ENCODE peak calls at places on chromosomes 13 and 19, in ten cellular contexts. One of them, this sample, is unnamed.

GRCh38 chr13:49421391-49421790 is 22.5 kb downstream of the CAB39L start:
- DNase-seq in neural progenitor cell: peak
- DNase-seq in Peyer's patch: no peak
- DNase-seq in right lobe of liver: peak
- DNase-seq in HL-60: no peak
- DNase-seq in nephron progenitor cell: no peak
- DNase-seq in BJ: no peak
- DNase-seq in body of pancreas: peak
- DNase-seq in AG10803: no peak
- DNase-seq in CD8-positive, alpha-beta T cell: no peak
- DNase-seq in this sample: no peak

GRCh38 chr19:35501684-35502083 is 11.4 kb upstream of the KRTDAP start:
- DNase-seq in neural progenitor cell: no peak
- DNase-seq in Peyer's patch: no peak
- DNase-seq in right lobe of liver: no peak
- DNase-seq in HL-60: no peak
- DNase-seq in nephron progenitor cell: no peak
- DNase-seq in BJ: no peak
- DNase-seq in body of pancreas: no peak
- DNase-seq in AG10803: no peak
- DNase-seq in CD8-positive, alpha-beta T cell: no peak
- DNase-seq in this sample: no peak

GRCh38 chr13:59259416-59260000 is 904.2 kb downstream of the DIAPH3 start:
- DNase-seq in neural progenitor cell: peak
- DNase-seq in Peyer's patch: no peak
- DNase-seq in right lobe of liver: no peak
- DNase-seq in HL-60: no peak
- DNase-seq in nephron progenitor cell: no peak
- DNase-seq in BJ: no peak
- DNase-seq in body of pancreas: no peak
- DNase-seq in AG10803: no peak
- DNase-seq in CD8-positive, alpha-beta T cell: no peak
- DNase-seq in this sample: no peak

GRCh38 chr19:52190679-52191293 is 934 bp downstream of the PPP2R1A start:
- DNase-seq in neural progenitor cell: peak
- DNase-seq in Peyer's patch: no peak
- DNase-seq in right lobe of liver: no peak
- DNase-seq in HL-60: peak
- DNase-seq in nephron progenitor cell: peak
- DNase-seq in BJ: no peak
- DNase-seq in body of pancreas: peak
- DNase-seq in AG10803: peak
- DNase-seq in CD8-positive, alpha-beta T cell: no peak
- DNase-seq in this sample: no peak

GRCh38 chr19:34574704-34575103 is 93.1 kb downstream of the WTIP start:
- DNase-seq in neural progenitor cell: no peak
- DNase-seq in Peyer's patch: no peak
- DNase-seq in right lobe of liver: no peak
- DNase-seq in HL-60: no peak
- DNase-seq in nephron progenitor cell: no peak
- DNase-seq in BJ: no peak
- DNase-seq in body of pancreas: no peak
- DNase-seq in AG10803: no peak
- DNase-seq in CD8-positive, alpha-beta T cell: no peak
- DNase-seq in this sample: no peak

GRCh38 chr19:10505583-10506229 is 2.5 kb upstream of the KEAP1 start:
- DNase-seq in neural progenitor cell: peak
- DNase-seq in Peyer's patch: peak
- DNase-seq in right lobe of liver: peak
- DNase-seq in HL-60: peak
- DNase-seq in nephron progenitor cell: peak
- DNase-seq in BJ: no peak
- DNase-seq in body of pancreas: peak
- DNase-seq in AG10803: peak
- DNase-seq in CD8-positive, alpha-beta T cell: peak
- DNase-seq in this sample: peak

GRCh38 chr13:42395066-42395821 is 123.3 kb downstream of the AKAP11 start:
- DNase-seq in neural progenitor cell: no peak
- DNase-seq in Peyer's patch: peak
- DNase-seq in right lobe of liver: no peak
- DNase-seq in HL-60: no peak
- DNase-seq in nephron progenitor cell: no peak
- DNase-seq in BJ: no peak
- DNase-seq in body of pancreas: no peak
- DNase-seq in AG10803: no peak
- DNase-seq in CD8-positive, alpha-beta T cell: no peak
- DNase-seq in this sample: no peak

GRCh38 chr13:74966814-74967213 is 515.2 kb downstream of the TBC1D4 start:
- DNase-seq in neural progenitor cell: peak
- DNase-seq in Peyer's patch: no peak
- DNase-seq in right lobe of liver: no peak
- DNase-seq in HL-60: no peak
- DNase-seq in nephron progenitor cell: no peak
- DNase-seq in BJ: no peak
- DNase-seq in body of pancreas: no peak
- DNase-seq in AG10803: peak
- DNase-seq in CD8-positive, alpha-beta T cell: no peak
- DNase-seq in this sample: no peak

GRCh38 chr19:16614941-16615340 is 13.1 kb downstream of the MED26 start:
- DNase-seq in neural progenitor cell: no peak
- DNase-seq in Peyer's patch: no peak
- DNase-seq in right lobe of liver: no peak
- DNase-seq in HL-60: no peak
- DNase-seq in nephron progenitor cell: no peak
- DNase-seq in BJ: no peak
- DNase-seq in body of pancreas: no peak
- DNase-seq in AG10803: no peak
- DNase-seq in CD8-positive, alpha-beta T cell: no peak
- DNase-seq in this sample: no peak

GRCh38 chr13:67343777-67344176 is 113.6 kb upstream of the PCDH9 start:
- DNase-seq in neural progenitor cell: no peak
- DNase-seq in Peyer's patch: no peak
- DNase-seq in right lobe of liver: no peak
- DNase-seq in HL-60: no peak
- DNase-seq in nephron progenitor cell: no peak
- DNase-seq in BJ: no peak
- DNase-seq in body of pancreas: no peak
- DNase-seq in AG10803: no peak
- DNase-seq in CD8-positive, alpha-beta T cell: no peak
- DNase-seq in this sample: no peak

GRCh38 chr13:72383646-72384045 is 343.8 kb downstream of the MZT1 start:
- DNase-seq in neural progenitor cell: no peak
- DNase-seq in Peyer's patch: no peak
- DNase-seq in right lobe of liver: no peak
- DNase-seq in HL-60: peak
- DNase-seq in nephron progenitor cell: no peak
- DNase-seq in BJ: no peak
- DNase-seq in body of pancreas: no peak
- DNase-seq in AG10803: no peak
- DNase-seq in CD8-positive, alpha-beta T cell: no peak
- DNase-seq in this sample: no peak

GRCh38 chr19:31515931-31516330 is 166.7 kb upstream of the TSHZ3 start:
- DNase-seq in neural progenitor cell: no peak
- DNase-seq in Peyer's patch: no peak
- DNase-seq in right lobe of liver: no peak
- DNase-seq in HL-60: no peak
- DNase-seq in nephron progenitor cell: no peak
- DNase-seq in BJ: no peak
- DNase-seq in body of pancreas: no peak
- DNase-seq in AG10803: peak
- DNase-seq in CD8-positive, alpha-beta T cell: no peak
- DNase-seq in this sample: no peak

GRCh38 chr19:38993271-38993670 is 17.7 kb upstream of the FBXO17 start:
- DNase-seq in neural progenitor cell: no peak
- DNase-seq in Peyer's patch: no peak
- DNase-seq in right lobe of liver: no peak
- DNase-seq in HL-60: no peak
- DNase-seq in nephron progenitor cell: no peak
- DNase-seq in BJ: no peak
- DNase-seq in body of pancreas: no peak
- DNase-seq in AG10803: peak
- DNase-seq in CD8-positive, alpha-beta T cell: no peak
- DNase-seq in this sample: no peak

GRCh38 chr13:72141845-72142470 is 275.0 kb upstream of the DACH1 start:
- DNase-seq in neural progenitor cell: no peak
- DNase-seq in Peyer's patch: no peak
- DNase-seq in right lobe of liver: no peak
- DNase-seq in HL-60: no peak
- DNase-seq in nephron progenitor cell: no peak
- DNase-seq in BJ: no peak
- DNase-seq in body of pancreas: no peak
- DNase-seq in AG10803: peak
- DNase-seq in CD8-positive, alpha-beta T cell: no peak
- DNase-seq in this sample: no peak

DNA sequence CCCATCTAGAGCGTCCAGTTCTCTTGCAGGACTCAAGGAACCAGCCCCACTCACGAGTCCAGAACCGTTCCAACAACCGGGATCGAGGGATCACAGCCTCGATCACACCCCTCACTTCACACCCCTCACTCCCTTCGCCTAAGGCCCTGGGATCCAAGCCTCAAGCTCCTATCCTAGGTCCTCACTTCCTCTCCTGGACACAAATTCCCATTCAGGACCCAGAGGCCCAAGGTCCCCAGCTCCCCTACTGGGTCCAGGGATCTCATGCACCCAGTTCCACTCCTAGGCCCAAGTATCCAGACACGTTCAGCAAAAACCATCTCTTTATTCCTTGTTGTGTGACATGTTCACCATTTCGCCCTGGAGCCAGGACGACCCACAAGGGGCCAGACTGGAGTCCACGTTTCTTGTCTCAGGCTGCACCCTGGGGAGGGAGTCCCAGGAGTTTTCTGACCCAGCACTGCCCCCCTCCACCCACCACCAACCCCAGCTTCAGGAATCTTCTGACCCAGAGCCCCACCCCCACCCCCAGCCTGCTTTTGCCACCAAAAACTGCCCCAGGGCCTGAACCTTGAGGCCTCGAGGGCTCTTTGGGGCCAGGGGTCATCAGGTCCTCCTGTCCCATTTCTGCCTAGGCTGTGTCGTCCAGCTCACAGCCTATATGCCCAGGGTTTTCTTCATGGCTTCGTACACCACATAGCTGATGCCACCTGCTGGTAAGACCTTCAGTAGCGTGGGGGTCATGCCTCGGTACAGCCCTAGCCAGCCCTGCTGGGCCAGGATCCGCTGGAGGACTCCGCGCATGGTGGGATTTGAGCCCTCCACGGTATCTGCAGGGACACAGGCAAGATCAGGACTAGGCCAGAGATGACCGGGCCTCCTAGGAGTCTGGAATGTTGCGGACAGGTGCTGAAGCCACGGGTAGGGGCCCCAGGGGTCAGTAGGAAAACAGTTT is 1.4 kb upstream of the KHSRP start:
- DNase-seq in neural progenitor cell: no peak
- DNase-seq in Peyer's patch: no peak
- DNase-seq in right lobe of liver: no peak
- DNase-seq in HL-60: peak
- DNase-seq in nephron progenitor cell: no peak
- DNase-seq in BJ: no peak
- DNase-seq in body of pancreas: no peak
- DNase-seq in AG10803: no peak
- DNase-seq in CD8-positive, alpha-beta T cell: no peak
- DNase-seq in this sample: no peak
- TF ChIP-seq CTCF in neural progenitor cell: peak
- TF ChIP-seq CTCF in Peyer's patch: peak
- TF ChIP-seq CTCF in right lobe of liver: no peak
- TF ChIP-seq CTCF in HL-60: peak
- TF ChIP-seq CTCF in nephron progenitor cell: no peak
- TF ChIP-seq CTCF in BJ: no peak
- TF ChIP-seq CTCF in body of pancreas: no peak
- TF ChIP-seq CTCF in AG10803: no peak
- TF ChIP-seq CTCF in CD8-positive, alpha-beta T cell: no peak
- TF ChIP-seq CTCF in this sample: peak

GRCh38 chr19:14686411-14686810 is 3.4 kb upstream of the ZNF333 start:
- DNase-seq in neural progenitor cell: peak
- DNase-seq in Peyer's patch: peak
- DNase-seq in right lobe of liver: no peak
- DNase-seq in HL-60: peak
- DNase-seq in nephron progenitor cell: no peak
- DNase-seq in BJ: no peak
- DNase-seq in body of pancreas: no peak
- DNase-seq in AG10803: peak
- DNase-seq in CD8-positive, alpha-beta T cell: no peak
- DNase-seq in this sample: no peak
- TF ChIP-seq CTCF in neural progenitor cell: peak
- TF ChIP-seq CTCF in Peyer's patch: peak
- TF ChIP-seq CTCF in right lobe of liver: peak
- TF ChIP-seq CTCF in HL-60: no peak
- TF ChIP-seq CTCF in nephron progenitor cell: no peak
- TF ChIP-seq CTCF in BJ: peak
- TF ChIP-seq CTCF in body of pancreas: no peak
- TF ChIP-seq CTCF in AG10803: peak
- TF ChIP-seq CTCF in CD8-positive, alpha-beta T cell: peak
- TF ChIP-seq CTCF in this sample: peak

DNA sequence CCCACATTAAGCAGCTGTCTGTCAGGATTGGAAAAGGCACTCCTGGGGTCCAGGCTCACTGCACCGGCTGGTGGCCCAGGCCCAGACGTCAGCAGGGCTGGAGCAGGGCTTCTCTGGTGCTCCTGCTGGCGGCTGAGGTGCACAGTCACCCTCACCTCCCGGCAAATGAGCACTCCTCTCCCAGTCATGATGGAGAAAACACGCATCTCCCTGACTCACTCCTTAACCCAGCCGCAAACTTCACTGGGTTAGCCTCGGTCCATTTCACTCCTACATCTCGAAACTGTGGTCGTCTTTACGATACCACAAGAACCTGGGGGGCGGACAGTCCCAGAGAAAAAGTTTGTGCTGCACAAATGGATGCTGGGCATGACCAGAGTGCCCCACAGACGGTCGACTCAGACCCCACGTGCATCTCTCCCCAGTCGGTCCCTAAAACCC is 3.3 kb upstream of the RASA3 start:
- DNase-seq in neural progenitor cell: no peak
- DNase-seq in Peyer's patch: no peak
- DNase-seq in right lobe of liver: no peak
- DNase-seq in HL-60: no peak
- DNase-seq in nephron progenitor cell: no peak
- DNase-seq in BJ: no peak
- DNase-seq in body of pancreas: no peak
- DNase-seq in AG10803: no peak
- DNase-seq in CD8-positive, alpha-beta T cell: no peak
- DNase-seq in this sample: no peak
- TF ChIP-seq CTCF in neural progenitor cell: no peak
- TF ChIP-seq CTCF in Peyer's patch: no peak
- TF ChIP-seq CTCF in right lobe of liver: no peak
- TF ChIP-seq CTCF in HL-60: no peak
- TF ChIP-seq CTCF in nephron progenitor cell: no peak
- TF ChIP-seq CTCF in BJ: no peak
- TF ChIP-seq CTCF in body of pancreas: no peak
- TF ChIP-seq CTCF in AG10803: no peak
- TF ChIP-seq CTCF in CD8-positive, alpha-beta T cell: no peak
- TF ChIP-seq CTCF in this sample: no peak

DNA sequence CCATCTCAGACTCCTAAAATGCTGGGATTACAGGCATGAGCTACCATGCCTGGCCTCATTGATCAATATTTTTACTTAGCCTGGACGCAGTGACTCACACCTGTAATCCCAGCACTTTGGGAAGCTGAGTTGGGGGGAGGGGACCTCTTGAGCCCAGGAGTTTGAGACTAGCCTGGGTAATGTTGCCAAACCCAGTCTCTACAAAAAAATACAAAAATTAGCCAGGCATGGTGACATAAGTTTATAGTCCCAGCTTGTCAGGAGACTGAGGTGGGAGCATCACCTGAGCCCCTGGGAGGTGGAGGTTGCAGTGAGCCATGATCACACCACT is 1.9 kb downstream of the SAE1 start:
- DNase-seq in neural progenitor cell: no peak
- DNase-seq in Peyer's patch: no peak
- DNase-seq in right lobe of liver: no peak
- DNase-seq in HL-60: no peak
- DNase-seq in nephron progenitor cell: no peak
- DNase-seq in BJ: no peak
- DNase-seq in body of pancreas: no peak
- DNase-seq in AG10803: no peak
- DNase-seq in CD8-positive, alpha-beta T cell: no peak
- DNase-seq in this sample: no peak
- TF ChIP-seq CTCF in neural progenitor cell: no peak
- TF ChIP-seq CTCF in Peyer's patch: no peak
- TF ChIP-seq CTCF in right lobe of liver: no peak
- TF ChIP-seq CTCF in HL-60: no peak
- TF ChIP-seq CTCF in nephron progenitor cell: no peak
- TF ChIP-seq CTCF in BJ: no peak
- TF ChIP-seq CTCF in body of pancreas: no peak
- TF ChIP-seq CTCF in AG10803: no peak
- TF ChIP-seq CTCF in CD8-positive, alpha-beta T cell: no peak
- TF ChIP-seq CTCF in this sample: no peak

This sample was measured in CD14-positive monocyte.